ENCODE peak calls at places on chromosomes 12 and 14, in eight cellular contexts. F is HEK293T, O is NCI-H1092, A is NCI-H1694, T is NAMALWA, Q is suprapubic skin, V is SK-MEL-5, C is Panc1. I is an unnamed sample.
A peak's percentile ranks its signal among the peaks of the same experiment; 100 is the strongest.

GRCh38 chr12:56688129-56688845 is at the start of gene PTGES3:
- DNase-seq in C (peak; percentile 92), T (peak; percentile 98), F (peak; percentile 94), Q (peak; percentile 98), V (peak; percentile 99), A (peak; percentile 92), O (peak; percentile 94), I (peak; percentile 97)

GRCh38 chr14:92638904-92639303 is 109.5 kb downstream of the LGMN start:
- DNase-seq in C (no peak), Q (no peak), O (peak; percentile 12), F (no peak), V (no peak), A (peak; percentile 24), T (no peak), I (no peak)

GRCh38 chr14:31402764-31403163 is 17.6 kb downstream of the HEATR5A start:
- DNase-seq in C (no peak), O (no peak), V (no peak), F (no peak), A (no peak), T (no peak), Q (no peak), I (no peak)

GRCh38 chr12:126547905-126548304 is 1482.7 kb downstream of the AACS start:
- DNase-seq in T (no peak), A (no peak), F (no peak), V (no peak), O (no peak), C (no peak), Q (no peak), I (no peak)

GRCh38 chr12:23944067-23944466 is 5.4 kb downstream of the SOX5 start:
- DNase-seq in A (peak; percentile 28), Q (no peak), F (peak; percentile 6), T (no peak), C (no peak), V (peak; percentile 45), O (no peak), I (no peak)

GRCh38 chr12:48356041-48356768 is 5.5 kb upstream of the ZNF641 start:
- DNase-seq in F (no peak), T (no peak), Q (no peak), A (no peak), V (no peak), C (no peak), O (no peak), I (no peak)

GRCh38 chr14:101001311-101002069 is 98.0 kb upstream of the RTL1 start:
- DNase-seq in F (no peak), Q (no peak), T (no peak), O (no peak), V (no peak), C (no peak), A (no peak), I (no peak)

GRCh38 chr14:81005540-81006228 is 50.3 kb downstream of the TSHR start:
- DNase-seq in O (no peak), C (no peak), F (no peak), A (no peak), V (no peak), Q (no peak), T (no peak), I (no peak)

GRCh38 chr12:52389313-52390207 is 4.1 kb upstream of the KRT84 start:
- DNase-seq in A (peak; percentile 55), C (no peak), Q (no peak), O (no peak), F (no peak), T (no peak), V (no peak), I (no peak)

GRCh38 chr12:119573086-119573485 is 20.5 kb upstream of the TMEM233 start:
- DNase-seq in O (no peak), Q (no peak), T (no peak), V (no peak), A (no peak), C (no peak), F (no peak), I (no peak)

GRCh38 chr14:35046751-35047536 is 872 bp downstream of the FAM177A1 start:
- DNase-seq in Q (peak; percentile 82), C (no peak), V (peak; percentile 32), O (no peak), F (no peak), A (peak; percentile 18), T (peak; percentile 45), I (peak; percentile 46)

GRCh38 chr14:72942934-72943333 is 16.7 kb downstream of the DCAF4 start:
- DNase-seq in A (no peak), V (no peak), C (no peak), O (no peak), T (no peak), Q (no peak), F (no peak), I (no peak)

GRCh38 chr14:102659797-102660196 is 67.3 kb downstream of the RCOR1 start:
- DNase-seq in V (no peak), O (no peak), F (no peak), C (no peak), A (no peak), T (no peak), Q (no peak), I (no peak)

GRCh38 chr12:52157566-52158150 is 34.2 kb downstream of the KRT80 start:
- DNase-seq in O (no peak), A (no peak), V (no peak), T (no peak), C (no peak), Q (no peak), F (no peak), I (no peak)

GRCh38 chr12:3921142-3921520 is 47.9 kb upstream of the PARP11 start:
- DNase-seq in C (no peak), O (no peak), F (no peak), Q (no peak), V (no peak), A (no peak), T (no peak), I (no peak)

GRCh38 chr14:65833256-65833880 is 420.8 kb downstream of the FUT8 start:
- DNase-seq in C (no peak), F (no peak), T (no peak), A (no peak), V (no peak), Q (peak; percentile 84), O (no peak), I (no peak)

GRCh38 chr14:80447396-80447795 is 236.1 kb upstream of the DIO2 start:
- DNase-seq in F (no peak), C (no peak), Q (no peak), V (no peak), O (no peak), T (no peak), A (no peak), I (no peak)

GRCh38 chr12:27260746-27261145 is 16.7 kb downstream of the STK38L start:
- DNase-seq in Q (no peak), T (no peak), O (no peak), V (no peak), C (no peak), F (no peak), A (no peak), I (no peak)

GRCh38 chr12:32312049-32312670 is 87.2 kb upstream of the FGD4 start:
- DNase-seq in V (peak; percentile 74), O (peak; percentile 33), Q (no peak), F (peak; percentile 39), A (peak; percentile 90), C (peak; percentile 45), T (peak; percentile 83), I (no peak)

GRCh38 chr12:1934831-1935230 is 16.4 kb upstream of the CACNA2D4 start:
- DNase-seq in F (no peak), T (no peak), V (no peak), A (no peak), Q (peak; percentile 66), O (no peak), C (no peak), I (no peak)

GRCh38 chr14:98819867-98820206 is 452.2 kb downstream of the BCL11B start:
- DNase-seq in A (no peak), O (no peak), V (no peak), F (no peak), C (no peak), Q (no peak), T (no peak), I (no peak)

GRCh38 chr12:124684971-124685688 is 117.7 kb upstream of the NCOR2 start:
- DNase-seq in C (no peak), O (no peak), V (peak; percentile 38), F (no peak), A (peak; percentile 29), Q (no peak), T (no peak), I (no peak)

GRCh38 chr12:18872770-18873169 is 134.9 kb downstream of the CAPZA3 start:
- DNase-seq in Q (no peak), F (no peak), C (no peak), A (no peak), O (no peak), T (no peak), V (no peak), I (no peak)

GRCh38 chr12:130303781-130304180 is 33.9 kb upstream of the PIWIL1 start:
- DNase-seq in A (no peak), Q (no peak), F (no peak), C (no peak), T (no peak), V (no peak), O (no peak), I (no peak)

GRCh38 chr14:35196571-35196970 is 74.2 kb downstream of the PRORP start:
- DNase-seq in Q (no peak), C (no peak), V (peak; percentile 54), O (no peak), T (no peak), A (no peak), F (no peak), I (no peak)

GRCh38 chr12:52267699-52268098 is 6.7 kb upstream of the KRT86 start:
- DNase-seq in V (peak; percentile 20), C (no peak), T (no peak), O (no peak), A (no peak), F (no peak), Q (no peak), I (no peak)

GRCh38 chr12:45839917-45840316 is 110.4 kb downstream of the ARID2 start:
- DNase-seq in T (no peak), A (no peak), C (no peak), V (no peak), Q (no peak), F (no peak), O (no peak), I (no peak)

GRCh38 chr14:33404054-33404453 is 465.4 kb downstream of the NPAS3 start:
- DNase-seq in C (no peak), A (no peak), V (no peak), T (no peak), F (no peak), Q (no peak), O (no peak), I (no peak)